ENCODE peak calls at places on chromosomes 12 and 14, in seven cellular contexts. One of them, this sample, is unnamed.

GRCh38 chr14:56552615-56553014 is 27.0 kb upstream of the TMEM260 start:
- DNase-seq in breast epithelium: no peak
- DNase-seq in pancreas: no peak
- DNase-seq in spleen: no peak
- DNase-seq in gastrocnemius medialis: no peak
- DNase-seq in cardiac muscle cell: no peak
- DNase-seq in adrenal gland: no peak
- DNase-seq in this sample: no peak

GRCh38 chr12:25957898-25958253 is 606 bp upstream of the RASSF8 start:
- DNase-seq in adrenal gland: no peak
- DNase-seq in cardiac muscle cell: no peak
- DNase-seq in breast epithelium: no peak
- DNase-seq in gastrocnemius medialis: no peak
- DNase-seq in spleen: no peak
- DNase-seq in pancreas: no peak
- DNase-seq in this sample: peak

GRCh38 chr12:19031032-19031431 is 98.5 kb upstream of the PLEKHA5 start:
- DNase-seq in cardiac muscle cell: no peak
- DNase-seq in spleen: no peak
- DNase-seq in gastrocnemius medialis: no peak
- DNase-seq in breast epithelium: no peak
- DNase-seq in adrenal gland: no peak
- DNase-seq in pancreas: no peak
- DNase-seq in this sample: no peak

GRCh38 chr14:66746316-66747006 is 238.5 kb downstream of the GPHN start:
- DNase-seq in gastrocnemius medialis: no peak
- DNase-seq in spleen: no peak
- DNase-seq in cardiac muscle cell: peak
- DNase-seq in adrenal gland: peak
- DNase-seq in pancreas: no peak
- DNase-seq in breast epithelium: no peak
- DNase-seq in this sample: no peak

GRCh38 chr14:90820958-90821357 is 4.7 kb upstream of the TTC7B start:
- DNase-seq in spleen: peak
- DNase-seq in breast epithelium: no peak
- DNase-seq in gastrocnemius medialis: no peak
- DNase-seq in adrenal gland: no peak
- DNase-seq in pancreas: no peak
- DNase-seq in cardiac muscle cell: no peak
- DNase-seq in this sample: no peak

GRCh38 chr12:61654698-61655097 is 605.5 kb upstream of the USP15 start:
- DNase-seq in cardiac muscle cell: no peak
- DNase-seq in pancreas: no peak
- DNase-seq in breast epithelium: no peak
- DNase-seq in gastrocnemius medialis: no peak
- DNase-seq in adrenal gland: peak
- DNase-seq in spleen: no peak
- DNase-seq in this sample: no peak

GRCh38 chr12:83199069-83199468 is 512.4 kb downstream of the TMTC2 start:
- DNase-seq in gastrocnemius medialis: no peak
- DNase-seq in cardiac muscle cell: no peak
- DNase-seq in pancreas: no peak
- DNase-seq in adrenal gland: no peak
- DNase-seq in spleen: no peak
- DNase-seq in breast epithelium: no peak
- DNase-seq in this sample: no peak

GRCh38 chr14:22147716-22148115 is 441.3 kb downstream of the DAD1 start:
- DNase-seq in spleen: no peak
- DNase-seq in adrenal gland: no peak
- DNase-seq in gastrocnemius medialis: no peak
- DNase-seq in cardiac muscle cell: no peak
- DNase-seq in breast epithelium: no peak
- DNase-seq in pancreas: no peak
- DNase-seq in this sample: no peak

GRCh38 chr12:79451988-79452387 is 238.8 kb downstream of the PAWR start:
- DNase-seq in gastrocnemius medialis: peak
- DNase-seq in breast epithelium: peak
- DNase-seq in cardiac muscle cell: no peak
- DNase-seq in adrenal gland: peak
- DNase-seq in pancreas: no peak
- DNase-seq in spleen: peak
- DNase-seq in this sample: peak

GRCh38 chr12:68405292-68405900 is 73.2 kb upstream of the MDM1 start:
- DNase-seq in pancreas: no peak
- DNase-seq in spleen: no peak
- DNase-seq in adrenal gland: no peak
- DNase-seq in gastrocnemius medialis: no peak
- DNase-seq in cardiac muscle cell: no peak
- DNase-seq in breast epithelium: no peak
- DNase-seq in this sample: no peak

GRCh38 chr12:132524405-132524804 is 34.5 kb downstream of the FBRSL1 start:
- DNase-seq in gastrocnemius medialis: no peak
- DNase-seq in spleen: no peak
- DNase-seq in adrenal gland: peak
- DNase-seq in pancreas: no peak
- DNase-seq in breast epithelium: peak
- DNase-seq in cardiac muscle cell: no peak
- DNase-seq in this sample: no peak

GRCh38 chr12:60494249-60494648 is 898.4 kb downstream of the SLC16A7 start:
- DNase-seq in cardiac muscle cell: peak
- DNase-seq in spleen: no peak
- DNase-seq in pancreas: no peak
- DNase-seq in breast epithelium: no peak
- DNase-seq in adrenal gland: no peak
- DNase-seq in gastrocnemius medialis: no peak
- DNase-seq in this sample: no peak

GRCh38 chr12:105977256-105978051 is 161.3 kb downstream of the NUAK1 start:
- DNase-seq in adrenal gland: no peak
- DNase-seq in spleen: no peak
- DNase-seq in cardiac muscle cell: no peak
- DNase-seq in pancreas: no peak
- DNase-seq in gastrocnemius medialis: no peak
- DNase-seq in breast epithelium: no peak
- DNase-seq in this sample: no peak

GRCh38 chr12:117845271-117845904 is 123.4 kb downstream of the KSR2 start:
- DNase-seq in gastrocnemius medialis: no peak
- DNase-seq in breast epithelium: no peak
- DNase-seq in adrenal gland: no peak
- DNase-seq in cardiac muscle cell: no peak
- DNase-seq in spleen: no peak
- DNase-seq in pancreas: no peak
- DNase-seq in this sample: no peak

GRCh38 chr12:55703288-55703687 is 4.4 kb downstream of the ITGA7 start:
- DNase-seq in pancreas: no peak
- DNase-seq in breast epithelium: no peak
- DNase-seq in adrenal gland: no peak
- DNase-seq in spleen: peak
- DNase-seq in gastrocnemius medialis: peak
- DNase-seq in cardiac muscle cell: no peak
- DNase-seq in this sample: no peak

GRCh38 chr12:148676-149416 is 65.1 kb downstream of the SLC6A12 start:
- DNase-seq in cardiac muscle cell: no peak
- DNase-seq in adrenal gland: no peak
- DNase-seq in gastrocnemius medialis: no peak
- DNase-seq in pancreas: no peak
- DNase-seq in spleen: no peak
- DNase-seq in breast epithelium: no peak
- DNase-seq in this sample: no peak

GRCh38 chr12:30694971-30695326 is 720 bp downstream of the IPO8 start:
- DNase-seq in cardiac muscle cell: peak
- DNase-seq in adrenal gland: peak
- DNase-seq in spleen: peak
- DNase-seq in pancreas: peak
- DNase-seq in breast epithelium: peak
- DNase-seq in gastrocnemius medialis: peak
- DNase-seq in this sample: peak

GRCh38 chr12:12872139-12872933 is 19.0 kb upstream of the GPRC5A start:
- DNase-seq in cardiac muscle cell: no peak
- DNase-seq in pancreas: no peak
- DNase-seq in spleen: no peak
- DNase-seq in gastrocnemius medialis: no peak
- DNase-seq in adrenal gland: no peak
- DNase-seq in breast epithelium: no peak
- DNase-seq in this sample: no peak

GRCh38 chr12:93191956-93192355 is 185.8 kb upstream of the NUDT4 start:
- DNase-seq in gastrocnemius medialis: no peak
- DNase-seq in breast epithelium: no peak
- DNase-seq in adrenal gland: peak
- DNase-seq in pancreas: no peak
- DNase-seq in spleen: no peak
- DNase-seq in cardiac muscle cell: no peak
- DNase-seq in this sample: peak

GRCh38 chr14:92513966-92514843 is 624 bp downstream of the RIN3 start:
- DNase-seq in spleen: peak
- DNase-seq in gastrocnemius medialis: no peak
- DNase-seq in pancreas: no peak
- DNase-seq in breast epithelium: no peak
- DNase-seq in cardiac muscle cell: peak
- DNase-seq in adrenal gland: peak
- DNase-seq in this sample: peak

GRCh38 chr12:54173066-54173726 is 15.6 kb downstream of the SMUG1 start:
- DNase-seq in pancreas: peak
- DNase-seq in spleen: no peak
- DNase-seq in cardiac muscle cell: peak
- DNase-seq in gastrocnemius medialis: no peak
- DNase-seq in breast epithelium: peak
- DNase-seq in adrenal gland: peak
- DNase-seq in this sample: no peak

GRCh38 chr12:125069616-125070015 is 4.4 kb downstream of the AACS start:
- DNase-seq in gastrocnemius medialis: no peak
- DNase-seq in adrenal gland: no peak
- DNase-seq in cardiac muscle cell: no peak
- DNase-seq in pancreas: no peak
- DNase-seq in breast epithelium: no peak
- DNase-seq in spleen: peak
- DNase-seq in this sample: no peak

GRCh38 chr12:113071427-113072112 is 15.0 kb downstream of the DTX1 start:
- DNase-seq in adrenal gland: no peak
- DNase-seq in gastrocnemius medialis: no peak
- DNase-seq in pancreas: peak
- DNase-seq in spleen: no peak
- DNase-seq in cardiac muscle cell: no peak
- DNase-seq in breast epithelium: no peak
- DNase-seq in this sample: no peak

DNA sequence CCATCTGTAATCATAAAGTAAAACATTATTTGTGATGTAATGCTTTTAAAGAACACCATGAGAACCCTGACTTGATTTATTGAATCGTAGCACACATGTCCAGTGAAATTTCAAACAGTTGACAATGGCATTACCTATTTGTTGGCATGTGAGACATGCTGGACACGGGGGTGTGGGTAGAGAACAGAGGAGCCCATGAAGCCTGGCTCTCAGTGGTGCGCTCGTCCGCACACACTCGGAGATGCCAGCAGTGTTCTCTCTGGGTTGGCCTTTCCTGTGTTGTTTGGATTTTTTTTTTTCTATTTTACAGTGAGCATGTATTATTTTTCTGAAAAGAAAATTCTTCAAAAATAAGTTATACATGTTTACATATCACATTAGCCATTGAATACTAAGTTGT is 78.2 kb downstream of the PPP2R5C start:
- DNase-seq in pancreas: no peak
- DNase-seq in spleen: no peak
- DNase-seq in gastrocnemius medialis: no peak
- DNase-seq in cardiac muscle cell: no peak
- DNase-seq in breast epithelium: no peak
- DNase-seq in adrenal gland: no peak
- DNase-seq in this sample: no peak
- H3K27ac ChIP-seq in pancreas: no peak
- H3K27ac ChIP-seq in spleen: peak
- H3K27ac ChIP-seq in gastrocnemius medialis: no peak
- H3K27ac ChIP-seq in cardiac muscle cell: no peak
- H3K27ac ChIP-seq in breast epithelium: no peak
- H3K27ac ChIP-seq in adrenal gland: no peak
- H3K27ac ChIP-seq in this sample: no peak

DNA sequence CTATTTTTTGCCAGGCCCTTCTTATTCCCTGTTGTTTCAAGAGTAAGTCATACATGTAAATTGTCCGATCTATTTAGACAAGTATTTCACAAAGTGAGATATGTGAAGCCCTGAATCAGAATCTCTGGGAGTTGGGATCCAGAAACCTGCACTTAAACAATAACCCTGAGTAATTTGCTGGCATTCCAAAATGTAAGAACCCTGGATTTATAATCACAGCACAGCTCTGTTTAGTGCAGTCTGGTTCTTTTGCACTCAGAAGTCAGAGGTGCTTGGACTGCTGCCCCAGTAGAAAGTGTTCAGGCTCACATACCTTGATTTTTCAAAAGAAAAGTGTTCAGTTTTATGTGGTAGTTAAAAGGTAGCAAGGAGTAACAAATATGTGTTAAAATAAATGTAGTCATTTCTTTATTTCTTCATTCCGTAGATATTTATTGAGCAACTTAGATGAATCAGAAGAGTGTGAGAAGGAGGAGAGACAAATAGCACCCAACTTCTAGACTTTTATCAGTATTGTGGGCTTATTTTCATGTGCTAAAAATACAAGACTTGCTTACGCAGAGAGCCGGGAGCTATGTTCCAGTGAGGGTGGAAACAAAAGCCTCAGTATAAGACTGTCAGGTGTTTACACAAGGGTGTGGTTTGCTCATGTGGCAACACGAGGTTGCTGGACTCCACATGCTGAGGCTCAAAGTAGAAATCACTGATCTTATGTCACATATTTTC is 70.1 kb downstream of the SYNE2 start:
- DNase-seq in adrenal gland: no peak
- DNase-seq in breast epithelium: no peak
- DNase-seq in spleen: no peak
- DNase-seq in gastrocnemius medialis: no peak
- DNase-seq in cardiac muscle cell: no peak
- DNase-seq in pancreas: no peak
- DNase-seq in this sample: no peak
- TF ChIP-seq CTCF in adrenal gland: no peak
- TF ChIP-seq CTCF in breast epithelium: no peak
- TF ChIP-seq CTCF in spleen: no peak
- TF ChIP-seq CTCF in gastrocnemius medialis: no peak
- TF ChIP-seq CTCF in cardiac muscle cell: no peak
- TF ChIP-seq CTCF in pancreas: no peak
- TF ChIP-seq CTCF in this sample: no peak

DNA sequence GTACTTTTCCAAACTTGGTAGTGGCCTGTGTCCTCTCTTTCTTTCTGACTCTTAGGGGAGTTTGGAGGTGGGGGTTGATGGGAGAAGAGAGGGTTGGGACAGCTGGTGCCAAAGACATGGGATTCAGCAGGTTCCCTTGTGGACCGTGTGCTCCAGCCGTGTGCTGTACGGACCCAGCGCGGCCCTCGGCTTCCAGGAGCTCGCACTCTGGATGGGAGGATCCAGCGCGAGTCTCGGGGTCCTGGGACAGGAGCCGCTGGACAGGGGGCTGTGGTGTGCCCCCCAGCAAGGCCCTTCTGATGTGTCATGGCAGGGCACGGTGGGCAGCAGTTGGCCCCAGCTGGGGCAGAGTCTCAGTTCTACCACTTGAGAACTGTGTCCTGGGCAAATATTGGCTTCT is 45.0 kb upstream of the TSPAN9 start:
- DNase-seq in spleen: no peak
- DNase-seq in pancreas: no peak
- DNase-seq in gastrocnemius medialis: no peak
- DNase-seq in adrenal gland: no peak
- DNase-seq in breast epithelium: no peak
- DNase-seq in cardiac muscle cell: no peak
- DNase-seq in this sample: no peak
- H3K27ac ChIP-seq in spleen: peak
- H3K27ac ChIP-seq in pancreas: peak
- H3K27ac ChIP-seq in gastrocnemius medialis: peak
- H3K27ac ChIP-seq in adrenal gland: no peak
- H3K27ac ChIP-seq in breast epithelium: no peak
- H3K27ac ChIP-seq in cardiac muscle cell: no peak
- H3K27ac ChIP-seq in this sample: no peak

GRCh38 chr12:71638499-71638898 is 25.1 kb downstream of the ZFC3H1 start:
- DNase-seq in gastrocnemius medialis: no peak
- DNase-seq in breast epithelium: no peak
- DNase-seq in adrenal gland: no peak
- DNase-seq in pancreas: no peak
- DNase-seq in spleen: no peak
- DNase-seq in cardiac muscle cell: no peak
- DNase-seq in this sample: no peak
- TF ChIP-seq CTCF in gastrocnemius medialis: no peak
- TF ChIP-seq CTCF in breast epithelium: no peak
- TF ChIP-seq CTCF in adrenal gland: no peak
- TF ChIP-seq CTCF in pancreas: no peak
- TF ChIP-seq CTCF in spleen: no peak
- TF ChIP-seq CTCF in cardiac muscle cell: no peak
- TF ChIP-seq CTCF in this sample: no peak

This sample was measured in uterus.